ENCODE peak calls at places on chromosomes 5 and 9, in four cellular contexts. W is fibroblast of pulmonary artery, Z is BE2C, Y is IMR-90. T is an unnamed sample.
A peak's percentile ranks its signal among the peaks of the same experiment; 100 is the strongest.

GRCh38 chr9:128575469-128575868 is 23.1 kb downstream of the SPTAN1 start:
- DNase-seq in W (peak; percentile 26), Z (no peak), Y (no peak), T (no peak)

GRCh38 chr9:33795281-33795680 is at the start of gene PRSS3:
- DNase-seq in W (no peak), Z (no peak), Y (no peak), T (no peak)

GRCh38 chr9:131738838-131739191 is 1.1 kb downstream of the RAPGEF1 start:
- DNase-seq in W (no peak), Z (no peak), Y (no peak), T (no peak)

GRCh38 chr9:95724253-95724991 is 151.1 kb upstream of the ERCC6L2 start:
- DNase-seq in W (no peak), Z (no peak), Y (no peak), T (no peak)

GRCh38 chr9:105309531-105309931 is 65.1 kb downstream of the SLC44A1 start:
- DNase-seq in W (no peak), Z (no peak), Y (no peak), T (no peak)

GRCh38 chr5:163362806-163363788 is 74.3 kb upstream of the CCNG1 start:
- DNase-seq in W (no peak), Z (peak; percentile 33), Y (no peak), T (no peak)

GRCh38 chr5:65355301-65355700 is 126.4 kb downstream of the ADAMTS6 start:
- DNase-seq in W (no peak), Z (no peak), Y (peak; percentile 4), T (no peak)

GRCh38 chr5:79436224-79436623 is 77.7 kb downstream of the HOMER1 start:
- DNase-seq in W (peak; percentile 62), Z (no peak), Y (peak; percentile 59), T (peak; percentile 53)

GRCh38 chr5:6261668-6262067 is 116.7 kb downstream of the MED10 start:
- DNase-seq in W (no peak), Z (no peak), Y (no peak), T (no peak)

GRCh38 chr9:76472925-76473324 is 13.9 kb downstream of the GCNT1 start:
- DNase-seq in W (peak; percentile 16), Z (no peak), Y (no peak), T (no peak)

GRCh38 chr9:134870746-134871667 is 9.6 kb upstream of the FCN2 start:
- DNase-seq in W (no peak), Z (no peak), Y (no peak), T (no peak)

GRCh38 chr5:160419458-160420330 is 813 bp upstream of the SLU7 start:
- DNase-seq in W (no peak), Z (no peak), Y (no peak), T (no peak)

GRCh38 chr9:122788831-122789230 is at the start of gene OR5C1:
- DNase-seq in W (no peak), Z (no peak), Y (no peak), T (no peak)

GRCh38 chr5:6448622-6449464 is at the start of gene UBE2QL1:
- DNase-seq in W (no peak), Z (peak; percentile 43), Y (no peak), T (no peak)

GRCh38 chr9:2576631-2577030 is 45.0 kb upstream of the VLDLR start:
- DNase-seq in W (peak; percentile 12), Z (no peak), Y (no peak), T (no peak)

GRCh38 chr9:6646028-6646636 is 603 bp upstream of the GLDC start:
- DNase-seq in W (no peak), Z (no peak), Y (no peak), T (no peak)

GRCh38 chr5:56313004-56313531 is 79.9 kb upstream of the ANKRD55 start:
- DNase-seq in W (no peak), Z (no peak), Y (no peak), T (no peak)

GRCh38 chr9:37706290-37706689 is 47.3 kb upstream of the TRMT10B start:
- DNase-seq in W (no peak), Z (no peak), Y (no peak), T (no peak)

GRCh38 chr9:37700131-37700530 is 49.4 kb downstream of the FRMPD1 start:
- DNase-seq in W (no peak), Z (no peak), Y (no peak), T (no peak)

GRCh38 chr9:37705787-37706186 is 47.8 kb upstream of the TRMT10B start:
- DNase-seq in W (no peak), Z (no peak), Y (no peak), T (no peak)

GRCh38 chr9:37700900-37701299 is 50.1 kb downstream of the FRMPD1 start:
- DNase-seq in W (no peak), Z (no peak), Y (no peak), T (no peak)
- H3K4me3 ChIP-seq in W (no peak overlapping the region), Z (no peak overlapping the region), Y (no peak overlapping the region), T (no peak overlapping the region)

GRCh38 chr5:141883948-141884318 is 5.7 kb upstream of the PCDH1 start:
- DNase-seq in W (no peak), Z (no peak), Y (no peak), T (no peak)
- H3K4me3 ChIP-seq in W (no peak overlapping the region), Z (peak overlapping the region; percentile 86), Y (no peak overlapping the region), T (no peak overlapping the region)

GRCh38 chr9:35730486-35730854 is 1.5 kb downstream of the TLN1 start:
- DNase-seq in W (no peak), Z (no peak), Y (no peak), T (no peak)
- H3K4me3 ChIP-seq in W (peak overlapping the region; percentile 92), Z (peak overlapping the region; percentile 92), Y (peak overlapping the region; percentile 99), T (peak overlapping the region; percentile 90)

GRCh38 chr5:88687253-88687955 is 195.6 kb downstream of the MEF2C start:
- DNase-seq in W (no peak), Z (no peak), Y (no peak), T (no peak)

GRCh38 chr5:88684136-88684500 is 198.9 kb downstream of the MEF2C start:
- DNase-seq in W (no peak), Z (no peak), Y (no peak), T (no peak)

GRCh38 chr5:88688242-88688959 is 194.6 kb downstream of the MEF2C start:
- DNase-seq in W (no peak), Z (no peak), Y (no peak), T (no peak)

GRCh38 chr5:88686743-88687142 is 196.2 kb downstream of the MEF2C start:
- DNase-seq in W (no peak), Z (no peak), Y (no peak), T (no peak)

DNA sequence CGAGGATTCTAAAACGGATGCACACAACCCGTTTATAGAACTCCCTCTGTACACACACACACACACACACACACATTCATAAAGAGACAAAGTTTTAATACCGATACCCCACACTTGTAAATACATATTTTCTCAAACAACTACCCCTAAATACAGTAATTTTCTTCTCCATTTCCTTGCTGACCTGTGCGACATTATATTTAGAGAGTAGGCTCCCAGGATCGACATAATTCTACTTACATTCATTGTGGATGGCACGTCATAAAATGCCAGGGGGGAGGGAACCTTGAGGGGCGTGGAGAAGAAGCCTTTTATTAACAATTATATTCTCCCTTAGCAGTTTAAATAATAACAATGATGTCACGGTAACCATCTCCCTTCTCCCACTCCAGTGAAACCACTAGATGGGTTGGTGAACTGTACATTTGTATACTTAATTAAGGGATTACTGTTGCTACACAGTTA is 196.9 kb downstream of the MEF2C start:
- DNase-seq in W (no peak), Z (no peak), Y (no peak), T (no peak)
- H3K4me3 ChIP-seq in W (no peak overlapping the region), Z (no peak overlapping the region), Y (no peak overlapping the region), T (no peak overlapping the region)

DNA sequence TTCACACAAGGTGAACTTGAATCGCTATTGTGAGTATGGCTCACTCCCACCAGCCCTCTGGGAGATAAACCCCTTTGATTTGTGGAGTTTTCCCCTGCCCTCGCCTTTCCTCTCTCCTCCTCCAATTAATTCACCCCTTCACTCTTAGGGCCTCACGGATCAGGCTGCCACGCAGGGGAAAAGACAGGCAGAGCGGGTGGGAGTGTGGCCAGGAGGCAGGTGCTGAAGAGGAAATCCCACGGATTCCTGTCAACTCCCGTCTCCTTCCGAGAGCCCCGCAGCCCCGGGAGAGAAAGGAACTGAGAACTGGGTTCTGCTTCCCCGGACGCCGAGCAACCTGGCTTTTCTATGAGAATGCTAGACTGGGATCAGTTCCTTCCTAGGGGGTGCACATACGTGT is 314.6 kb upstream of the TLE4 start:
- DNase-seq in W (no peak), Z (no peak), Y (no peak), T (no peak)
- H3K4me3 ChIP-seq in W (no peak overlapping the region), Z (peak overlapping the region; percentile 17), Y (no peak overlapping the region), T (peak overlapping the region; percentile 9)

GRCh38 chr5:176810687-176811501 is 535 bp downstream of the UNC5A start:
- DNase-seq in W (peak; percentile 2), Z (peak; percentile 60), Y (no peak), T (no peak)

GRCh38 chr5:176812269-176813259 is 2.2 kb downstream of the UNC5A start:
- DNase-seq in W (peak; percentile 27), Z (peak; percentile 82), Y (no peak), T (no peak)

GRCh38 chr5:176806137-176806536 is 4.2 kb upstream of the UNC5A start:
- DNase-seq in W (peak; percentile 45), Z (no peak), Y (peak; percentile 18), T (no peak)

GRCh38 chr5:176810084-176810597 is at the start of gene UNC5A:
- DNase-seq in W (peak; percentile 36), Z (peak; percentile 88), Y (peak; percentile 17), T (peak; percentile 5)

DNA sequence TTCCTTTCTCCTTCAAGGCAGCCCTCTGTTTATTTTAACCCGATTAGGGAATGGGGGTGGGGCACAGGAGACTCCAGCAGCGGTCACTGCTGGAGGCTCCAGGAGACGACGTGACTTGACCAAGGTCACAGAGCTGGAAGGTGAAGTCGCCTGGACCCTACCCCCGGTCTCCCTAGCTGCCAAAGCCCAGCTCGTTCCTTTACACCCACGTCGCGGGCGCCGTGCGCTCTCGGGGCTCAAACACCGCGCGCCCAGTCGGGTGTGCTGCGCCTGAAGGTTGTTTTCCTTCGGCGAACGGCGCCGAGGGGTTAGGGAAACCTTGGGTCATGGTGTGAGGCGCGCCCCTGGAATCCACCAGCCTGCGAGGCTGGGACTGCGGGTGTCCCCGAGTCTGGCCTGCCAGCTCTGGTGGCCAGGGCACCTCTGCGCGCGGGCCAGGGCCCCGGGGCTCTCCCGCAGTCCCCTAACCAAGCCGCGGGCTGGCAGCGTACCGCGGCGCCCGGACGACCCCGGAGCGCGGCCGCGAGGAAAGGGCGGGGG is 745 bp upstream of the UNC5A start:
- DNase-seq in W (no peak), Z (no peak), Y (no peak), T (no peak)
- H3K4me3 ChIP-seq in W (no peak overlapping the region), Z (peak overlapping the region; percentile 78), Y (no peak overlapping the region), T (peak overlapping the region; percentile 34)

T was measured in skeletal muscle cell.